ENCODE peak calls at places on chromosome 5, in four cellular contexts. V is sigmoid colon, F is transverse colon, D is aorta. M is an unnamed sample.

GRCh38 chr5:170302729-170303501 is 5.3 kb upstream of the LCP2 start:
- DNase-seq in F (no peak), D (peak), V (peak), M (no peak)

GRCh38 chr5:150107909-150108447 is 21.6 kb upstream of the CSF1R start:
- DNase-seq in F (no peak), D (no peak), V (no peak), M (no peak)

GRCh38 chr5:162785673-162786072 is 651.7 kb upstream of the CCNG1 start:
- DNase-seq in V (no peak), D (no peak), F (no peak), M (no peak)

GRCh38 chr5:3931976-3932375 is 336.3 kb downstream of the IRX1 start:
- DNase-seq in F (no peak), D (no peak), V (no peak), M (no peak)

GRCh38 chr5:104045987-104046386 is 483.4 kb upstream of the NUDT12 start:
- DNase-seq in F (no peak), D (no peak), V (no peak), M (peak)

GRCh38 chr5:92594031-92594430 is 987.0 kb downstream of the NR2F1-AS1 start:
- DNase-seq in D (no peak), F (no peak), V (no peak), M (no peak)

GRCh38 chr5:72598461-72599433 is 91.5 kb upstream of the ZNF366 start:
- DNase-seq in F (no peak), D (no peak), V (no peak), M (peak)

GRCh38 chr5:7856855-7857254 is 5.9 kb upstream of the CFAP90 start:
- DNase-seq in D (no peak), V (no peak), F (peak), M (peak)

GRCh38 chr5:141605523-141606277 is 13.1 kb downstream of the DIAPH1 start:
- DNase-seq in D (peak), V (peak), F (peak), M (no peak)

GRCh38 chr5:31500256-31500655 is 31.6 kb downstream of the DROSHA start:
- DNase-seq in F (no peak), V (no peak), D (no peak), M (no peak)

GRCh38 chr5:93477791-93478190 is 103.2 kb downstream of the NR2F1-AS1 start:
- DNase-seq in V (no peak), F (no peak), D (no peak), M (no peak)

GRCh38 chr5:59582746-59583145 is 310.8 kb downstream of the PDE4D start:
- DNase-seq in V (no peak), F (no peak), D (no peak), M (no peak)

GRCh38 chr5:149697001-149697400 is 33.1 kb upstream of the PPARGC1B start:
- DNase-seq in V (no peak), D (no peak), F (no peak), M (no peak)

GRCh38 chr5:148984333-148984732 is 78.5 kb downstream of the SH3TC2 start:
- DNase-seq in V (no peak), F (no peak), D (no peak), M (peak)

GRCh38 chr5:157821405-157821804 is 37.5 kb downstream of the CLINT1 start:
- DNase-seq in V (no peak), F (no peak), D (no peak), M (no peak)

GRCh38 chr5:60295423-60295822 is 401.9 kb upstream of the PDE4D start:
- DNase-seq in D (no peak), V (no peak), F (peak), M (peak)

GRCh38 chr5:3324421-3325101 is 271.1 kb upstream of the IRX1 start:
- DNase-seq in F (no peak), D (no peak), V (peak), M (no peak)

GRCh38 chr5:110435207-110435606 is 291.3 kb downstream of the TMEM232 start:
- DNase-seq in D (no peak), F (no peak), V (no peak), M (no peak)

GRCh38 chr5:14745188-14745563 is 80.7 kb downstream of the OTULIN start:
- DNase-seq in D (no peak), F (no peak), V (no peak), M (no peak)

GRCh38 chr5:37208883-37209808 is 40.0 kb downstream of the CPLANE1 start:
- DNase-seq in D (peak), V (no peak), F (no peak), M (no peak)

GRCh38 chr5:152376871-152377270 is 28.2 kb downstream of the NMUR2 start:
- DNase-seq in V (no peak), F (no peak), D (no peak), M (no peak)

GRCh38 chr5:150519560-150519945 is 11.6 kb downstream of the NDST1 start:
- DNase-seq in F (no peak), V (no peak), D (no peak), M (no peak)

GRCh38 chr5:142325677-142326479 is 1.1 kb upstream of the SPRY4 start:
- DNase-seq in F (peak), D (peak), V (peak), M (peak)

GRCh38 chr5:175624362-175624761 is 33.5 kb upstream of the HRH2 start:
- DNase-seq in F (no peak), V (no peak), D (no peak), M (no peak)

GRCh38 chr5:179343902-179344300 is 1.4 kb downstream of the ADAMTS2 start:
- DNase-seq in D (peak), V (no peak), F (peak), M (no peak)

GRCh38 chr5:127430627-127431026 is 86.8 kb upstream of the PRRC1 start:
- DNase-seq in D (no peak), V (no peak), F (no peak), M (no peak)

GRCh38 chr5:30690931-30691330 is 502.6 kb upstream of the CDH6 start:
- DNase-seq in V (no peak), F (no peak), D (no peak), M (no peak)

GRCh38 chr5:172235827-172236749 is 42.1 kb downstream of the EFCAB9 start:
- DNase-seq in F (peak), V (no peak), D (no peak), M (no peak)